ENCODE peak calls at places on chromosomes 3 and 15, in four cellular contexts. One of them, this sample, is unnamed.

GRCh38 chr3:74897006-74897405 is 282.5 kb upstream of the CNTN3 start:
- DNase-seq in Peyer's patch: no peak
- DNase-seq in thyroid gland: no peak
- DNase-seq in tibial nerve: no peak
- DNase-seq in this sample: no peak

GRCh38 chr15:36428102-36428845 is 151.2 kb upstream of the CDIN1 start:
- DNase-seq in thyroid gland: no peak
- DNase-seq in Peyer's patch: no peak
- DNase-seq in tibial nerve: no peak
- DNase-seq in this sample: no peak

GRCh38 chr3:156259896-156260788 is 139.8 kb downstream of the KCNAB1 start:
- DNase-seq in thyroid gland: no peak
- DNase-seq in Peyer's patch: no peak
- DNase-seq in tibial nerve: no peak
- DNase-seq in this sample: no peak

GRCh38 chr15:100115711-100116090 is 226.1 kb downstream of the ADAMTS17 start:
- DNase-seq in thyroid gland: peak
- DNase-seq in tibial nerve: no peak
- DNase-seq in Peyer's patch: no peak
- DNase-seq in this sample: peak

GRCh38 chr15:45638641-45639040 is 3.8 kb downstream of the SQOR start:
- DNase-seq in Peyer's patch: no peak
- DNase-seq in thyroid gland: no peak
- DNase-seq in tibial nerve: no peak
- DNase-seq in this sample: no peak

GRCh38 chr3:19907523-19907922 is 26.5 kb downstream of the EFHB start:
- DNase-seq in tibial nerve: no peak
- DNase-seq in Peyer's patch: no peak
- DNase-seq in thyroid gland: no peak
- DNase-seq in this sample: no peak

GRCh38 chr3:140570602-140571001 is 107.3 kb upstream of the TRIM42 start:
- DNase-seq in tibial nerve: no peak
- DNase-seq in thyroid gland: no peak
- DNase-seq in Peyer's patch: no peak
- DNase-seq in this sample: no peak

GRCh38 chr15:93587046-93587445 is 498.0 kb upstream of the RGMA start:
- DNase-seq in tibial nerve: no peak
- DNase-seq in Peyer's patch: no peak
- DNase-seq in thyroid gland: no peak
- DNase-seq in this sample: peak

GRCh38 chr3:139982404-139982803 is 47.4 kb downstream of the CLSTN2 start:
- DNase-seq in Peyer's patch: no peak
- DNase-seq in thyroid gland: no peak
- DNase-seq in tibial nerve: no peak
- DNase-seq in this sample: no peak

GRCh38 chr3:196388946-196389345 is 43.3 kb downstream of the UBXN7 start:
- DNase-seq in tibial nerve: no peak
- DNase-seq in thyroid gland: no peak
- DNase-seq in Peyer's patch: no peak
- DNase-seq in this sample: no peak

GRCh38 chr3:14876942-14877341 is 58.2 kb downstream of the FGD5 start:
- DNase-seq in tibial nerve: peak
- DNase-seq in thyroid gland: peak
- DNase-seq in Peyer's patch: peak
- DNase-seq in this sample: peak

GRCh38 chr3:127886276-127886862 is 28.7 kb upstream of the KBTBD12 start:
- DNase-seq in Peyer's patch: no peak
- DNase-seq in thyroid gland: no peak
- DNase-seq in tibial nerve: no peak
- DNase-seq in this sample: no peak

GRCh38 chr3:185084883-185085282 is 68.0 kb downstream of the C3orf70 start:
- DNase-seq in tibial nerve: no peak
- DNase-seq in thyroid gland: no peak
- DNase-seq in Peyer's patch: no peak
- DNase-seq in this sample: no peak

GRCh38 chr3:32422943-32423342 is 31.3 kb downstream of the CMTM7 start:
- DNase-seq in thyroid gland: no peak
- DNase-seq in Peyer's patch: no peak
- DNase-seq in tibial nerve: no peak
- DNase-seq in this sample: peak

GRCh38 chr15:77032647-77033416 is 37.9 kb downstream of the PSTPIP1 start:
- DNase-seq in tibial nerve: peak
- DNase-seq in Peyer's patch: peak
- DNase-seq in thyroid gland: no peak
- DNase-seq in this sample: peak

GRCh38 chr15:31434418-31435255 is 108.0 kb downstream of the KLF13 start:
- DNase-seq in Peyer's patch: peak
- DNase-seq in tibial nerve: no peak
- DNase-seq in thyroid gland: peak
- DNase-seq in this sample: peak

GRCh38 chr15:100245496-100245838 is 96.3 kb downstream of the ADAMTS17 start:
- DNase-seq in thyroid gland: no peak
- DNase-seq in tibial nerve: no peak
- DNase-seq in Peyer's patch: no peak
- DNase-seq in this sample: no peak

GRCh38 chr15:51203797-51204196 is 109.1 kb upstream of the TNFAIP8L3 start:
- DNase-seq in tibial nerve: no peak
- DNase-seq in Peyer's patch: no peak
- DNase-seq in thyroid gland: no peak
- DNase-seq in this sample: no peak

GRCh38 chr15:48555244-48555804 is 90.2 kb downstream of the FBN1 start:
- DNase-seq in Peyer's patch: no peak
- DNase-seq in tibial nerve: no peak
- DNase-seq in thyroid gland: no peak
- DNase-seq in this sample: no peak

GRCh38 chr3:66555214-66555844 is 54.5 kb upstream of the LRIG1 start:
- DNase-seq in Peyer's patch: no peak
- DNase-seq in tibial nerve: no peak
- DNase-seq in thyroid gland: no peak
- DNase-seq in this sample: no peak
- TF ChIP-seq POLR2A in Peyer's patch: no peak
- TF ChIP-seq POLR2A in tibial nerve: no peak
- TF ChIP-seq POLR2A in thyroid gland: no peak
- TF ChIP-seq POLR2A in this sample: no peak

GRCh38 chr15:65196637-65197336 is 11.6 kb upstream of the CLPX start:
- DNase-seq in tibial nerve: no peak
- DNase-seq in Peyer's patch: peak
- DNase-seq in thyroid gland: no peak
- DNase-seq in this sample: no peak
- H3K4me3 ChIP-seq in tibial nerve: no peak
- H3K4me3 ChIP-seq in Peyer's patch: no peak
- H3K4me3 ChIP-seq in thyroid gland: no peak
- H3K4me3 ChIP-seq in this sample: no peak

DNA sequence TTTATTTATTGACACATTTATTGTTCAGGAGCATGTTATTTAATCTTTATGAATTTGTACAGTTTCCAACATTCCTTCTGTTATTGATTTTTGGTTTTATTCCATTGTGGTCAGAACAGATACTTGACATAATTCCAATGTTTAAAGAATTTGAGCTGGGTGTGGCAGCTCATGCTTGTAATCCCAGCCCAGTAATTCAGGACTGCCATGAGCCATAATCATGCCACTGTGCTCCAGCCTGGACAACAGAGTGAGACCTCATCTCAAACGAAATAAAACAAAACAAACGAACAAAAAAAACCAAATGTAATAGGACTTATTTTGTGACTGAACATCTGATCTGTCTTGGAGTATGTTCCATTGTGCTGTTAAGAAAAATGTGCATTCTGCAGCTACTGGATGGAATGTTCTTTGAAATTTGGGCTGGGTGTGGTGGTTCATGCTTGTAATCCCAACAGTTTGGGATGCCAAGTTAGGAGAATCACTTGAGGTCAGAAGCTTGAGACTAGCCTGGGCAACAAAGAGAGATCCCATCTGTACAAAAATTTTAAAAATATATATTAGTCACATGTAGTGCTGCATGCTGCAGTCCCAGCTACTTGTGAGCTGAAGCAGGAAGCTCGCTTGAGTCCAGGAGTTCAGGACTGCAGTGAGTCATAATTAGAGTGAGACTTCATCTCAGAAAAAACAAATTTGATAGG is 62.7 kb upstream of the PLSCR4 start:
- DNase-seq in thyroid gland: no peak
- DNase-seq in Peyer's patch: no peak
- DNase-seq in tibial nerve: no peak
- DNase-seq in this sample: no peak
- TF ChIP-seq POLR2A in thyroid gland: no peak
- TF ChIP-seq POLR2A in Peyer's patch: no peak
- TF ChIP-seq POLR2A in tibial nerve: no peak
- TF ChIP-seq POLR2A in this sample: no peak

DNA sequence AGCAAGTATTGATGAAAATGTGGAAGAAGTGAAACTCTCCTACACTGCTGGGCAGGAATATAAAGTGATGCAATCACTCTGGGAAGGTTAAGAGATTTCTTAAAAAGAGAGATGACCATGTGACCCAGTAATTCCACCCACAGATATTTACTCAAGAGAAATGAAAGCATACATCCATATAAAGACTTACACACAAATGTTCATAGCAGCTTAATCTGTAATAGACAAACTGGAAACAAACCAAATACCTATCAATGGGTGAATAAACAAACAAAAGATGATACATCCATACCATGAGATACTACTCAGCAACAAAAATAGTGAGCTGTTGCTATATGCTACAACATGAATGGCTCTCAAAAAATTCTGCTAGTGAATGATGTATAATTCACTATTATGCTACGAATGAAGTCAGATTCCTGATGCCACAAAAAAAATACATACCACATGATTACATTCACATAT is 463.3 kb downstream of the MAGI1 start:
- DNase-seq in thyroid gland: no peak
- DNase-seq in tibial nerve: no peak
- DNase-seq in Peyer's patch: no peak
- DNase-seq in this sample: no peak
- H3K4me3 ChIP-seq in thyroid gland: no peak
- H3K4me3 ChIP-seq in tibial nerve: no peak
- H3K4me3 ChIP-seq in Peyer's patch: no peak
- H3K4me3 ChIP-seq in this sample: no peak

GRCh38 chr3:119239421-119239820 is 1.3 kb downstream of the B4GALT4 start:
- DNase-seq in tibial nerve: no peak
- DNase-seq in thyroid gland: no peak
- DNase-seq in Peyer's patch: no peak
- DNase-seq in this sample: no peak

GRCh38 chr3:119234610-119235009 is 6.1 kb downstream of the B4GALT4 start:
- DNase-seq in Peyer's patch: no peak
- DNase-seq in thyroid gland: no peak
- DNase-seq in tibial nerve: no peak
- DNase-seq in this sample: no peak

GRCh38 chr3:119235151-119235550 is 5.5 kb downstream of the B4GALT4 start:
- DNase-seq in thyroid gland: no peak
- DNase-seq in tibial nerve: no peak
- DNase-seq in Peyer's patch: no peak
- DNase-seq in this sample: no peak

GRCh38 chr3:119237299-119237698 is 3.4 kb downstream of the B4GALT4 start:
- DNase-seq in tibial nerve: no peak
- DNase-seq in Peyer's patch: no peak
- DNase-seq in thyroid gland: no peak
- DNase-seq in this sample: no peak

GRCh38 chr3:119236756-119237155 is 3.9 kb downstream of the B4GALT4 start:
- DNase-seq in thyroid gland: no peak
- DNase-seq in Peyer's patch: peak
- DNase-seq in tibial nerve: no peak
- DNase-seq in this sample: no peak
- TF ChIP-seq POLR2A in thyroid gland: no peak
- TF ChIP-seq POLR2A in Peyer's patch: no peak
- TF ChIP-seq POLR2A in tibial nerve: no peak
- TF ChIP-seq POLR2A in this sample: no peak

DNA sequence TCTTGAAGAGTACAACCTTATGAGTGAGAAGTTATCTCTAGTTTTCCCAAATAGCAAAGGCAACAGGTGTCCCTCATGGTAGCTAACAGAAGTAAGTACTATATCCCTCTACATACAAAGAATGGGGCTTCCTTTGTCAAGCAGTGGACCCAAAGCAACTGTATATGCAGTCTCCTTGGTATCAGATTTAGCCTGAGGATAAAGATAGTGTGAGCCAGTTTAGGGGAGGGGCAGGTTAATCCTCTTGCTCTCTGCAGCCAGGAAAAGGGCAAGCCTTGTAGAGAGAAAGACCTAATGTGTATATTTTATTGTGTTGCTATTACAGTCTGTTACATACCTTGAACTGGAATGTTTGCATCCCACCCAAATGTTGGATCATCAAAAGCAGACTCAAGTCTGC is 117.9 kb upstream of the COL8A1 start:
- DNase-seq in thyroid gland: no peak
- DNase-seq in Peyer's patch: no peak
- DNase-seq in tibial nerve: no peak
- DNase-seq in this sample: no peak
- H3K4me3 ChIP-seq in thyroid gland: no peak
- H3K4me3 ChIP-seq in Peyer's patch: no peak
- H3K4me3 ChIP-seq in tibial nerve: no peak
- H3K4me3 ChIP-seq in this sample: no peak

DNA sequence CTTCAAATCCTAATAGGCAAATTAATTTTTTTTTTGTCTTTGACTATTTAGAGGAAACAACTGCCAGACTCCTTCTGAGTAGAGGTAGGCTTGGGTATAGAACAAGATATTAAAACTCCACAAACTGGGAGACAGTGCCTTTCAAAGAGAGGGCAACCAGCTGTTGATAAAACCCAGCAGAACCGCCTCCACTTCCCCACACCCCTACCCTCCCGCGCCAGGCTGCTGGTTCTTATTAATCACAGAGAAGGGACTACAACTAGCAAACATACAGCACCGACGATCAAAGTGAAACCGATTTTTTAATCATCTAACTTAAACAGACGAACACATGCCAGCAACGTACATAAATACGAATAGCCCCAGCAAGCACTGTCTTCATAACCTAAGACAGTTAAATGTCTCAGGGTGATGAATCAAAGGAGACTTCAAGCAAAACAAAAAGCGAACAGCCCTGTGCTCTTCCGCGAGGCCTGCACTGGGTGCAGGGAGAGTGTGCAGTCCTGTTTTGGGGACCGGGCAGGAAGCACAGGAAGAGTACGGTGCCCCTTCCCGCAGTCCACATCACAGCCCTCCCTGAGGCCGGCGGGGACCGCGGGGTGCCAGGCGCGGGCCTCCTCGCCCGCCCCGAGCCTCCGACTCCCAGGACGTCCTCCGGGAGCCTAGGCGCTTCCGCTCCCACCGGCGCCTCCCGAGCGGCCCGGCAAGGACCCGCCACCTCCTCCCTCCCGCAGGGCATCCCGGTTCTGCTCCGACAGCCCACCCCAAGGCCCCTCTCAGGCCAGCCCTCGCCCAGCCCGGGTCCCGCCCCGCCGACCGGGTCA is 75.1 kb upstream of the VGLL4 start:
- DNase-seq in thyroid gland: peak
- DNase-seq in Peyer's patch: peak
- DNase-seq in tibial nerve: peak
- DNase-seq in this sample: no peak
- TF ChIP-seq POLR2A in thyroid gland: peak
- TF ChIP-seq POLR2A in Peyer's patch: no peak
- TF ChIP-seq POLR2A in tibial nerve: no peak
- TF ChIP-seq POLR2A in this sample: no peak